ENCODE peak calls at places on chromosomes 12 and 14, in six cellular contexts. One of them, this sample, is unnamed.

GRCh38 chr12:73769337-73769736 is 768.3 kb upstream of the ATXN7L3B start:
- DNase-seq in HepG2: peak
- DNase-seq in HFFc6: no peak
- DNase-seq in stimulated activated CD8-positive, alpha-beta memory T cell treated with anti-CD3 and anti-CD28 coated beads, Interleukin-2, amount 100 ng/mL, for 1 hour: no peak
- DNase-seq in colonic mucosa: no peak
- DNase-seq in H1: no peak
- DNase-seq in this sample: no peak

GRCh38 chr12:88578821-88579518 is 1.3 kb downstream of the KITLG start:
- DNase-seq in colonic mucosa: peak
- DNase-seq in stimulated activated CD8-positive, alpha-beta memory T cell treated with anti-CD3 and anti-CD28 coated beads, Interleukin-2, amount 100 ng/mL, for 1 hour: no peak
- DNase-seq in HFFc6: peak
- DNase-seq in HepG2: peak
- DNase-seq in H1: peak
- DNase-seq in this sample: peak

GRCh38 chr12:110821917-110822316 is 24.9 kb upstream of the CCDC63 start:
- DNase-seq in colonic mucosa: no peak
- DNase-seq in HepG2: no peak
- DNase-seq in stimulated activated CD8-positive, alpha-beta memory T cell treated with anti-CD3 and anti-CD28 coated beads, Interleukin-2, amount 100 ng/mL, for 1 hour: no peak
- DNase-seq in H1: no peak
- DNase-seq in HFFc6: no peak
- DNase-seq in this sample: no peak

GRCh38 chr12:97148941-97149559 is 242.0 kb downstream of the NEDD1 start:
- DNase-seq in HFFc6: peak
- DNase-seq in H1: peak
- DNase-seq in HepG2: peak
- DNase-seq in stimulated activated CD8-positive, alpha-beta memory T cell treated with anti-CD3 and anti-CD28 coated beads, Interleukin-2, amount 100 ng/mL, for 1 hour: no peak
- DNase-seq in colonic mucosa: peak
- DNase-seq in this sample: peak

GRCh38 chr12:40138526-40138925 is 32.6 kb upstream of the SLC2A13 start:
- DNase-seq in colonic mucosa: no peak
- DNase-seq in stimulated activated CD8-positive, alpha-beta memory T cell treated with anti-CD3 and anti-CD28 coated beads, Interleukin-2, amount 100 ng/mL, for 1 hour: no peak
- DNase-seq in H1: no peak
- DNase-seq in HepG2: no peak
- DNase-seq in HFFc6: no peak
- DNase-seq in this sample: no peak

GRCh38 chr12:40947812-40948211 is 240.3 kb upstream of the PDZRN4 start:
- DNase-seq in colonic mucosa: no peak
- DNase-seq in stimulated activated CD8-positive, alpha-beta memory T cell treated with anti-CD3 and anti-CD28 coated beads, Interleukin-2, amount 100 ng/mL, for 1 hour: no peak
- DNase-seq in HepG2: no peak
- DNase-seq in H1: no peak
- DNase-seq in HFFc6: no peak
- DNase-seq in this sample: no peak

GRCh38 chr12:401235-402126 is at the start of gene CCDC77:
- DNase-seq in colonic mucosa: peak
- DNase-seq in HepG2: peak
- DNase-seq in stimulated activated CD8-positive, alpha-beta memory T cell treated with anti-CD3 and anti-CD28 coated beads, Interleukin-2, amount 100 ng/mL, for 1 hour: peak
- DNase-seq in HFFc6: peak
- DNase-seq in H1: peak
- DNase-seq in this sample: peak

GRCh38 chr12:80936353-80936641 is 1.4 kb downstream of the LIN7A start:
- DNase-seq in stimulated activated CD8-positive, alpha-beta memory T cell treated with anti-CD3 and anti-CD28 coated beads, Interleukin-2, amount 100 ng/mL, for 1 hour: no peak
- DNase-seq in colonic mucosa: no peak
- DNase-seq in HFFc6: peak
- DNase-seq in HepG2: no peak
- DNase-seq in H1: no peak
- DNase-seq in this sample: no peak

GRCh38 chr12:82756303-82756702 is 69.6 kb downstream of the TMTC2 start:
- DNase-seq in HepG2: no peak
- DNase-seq in stimulated activated CD8-positive, alpha-beta memory T cell treated with anti-CD3 and anti-CD28 coated beads, Interleukin-2, amount 100 ng/mL, for 1 hour: no peak
- DNase-seq in H1: no peak
- DNase-seq in HFFc6: no peak
- DNase-seq in colonic mucosa: no peak
- DNase-seq in this sample: no peak

GRCh38 chr14:20904393-20905029 is 13.3 kb downstream of the RNASE3 start:
- DNase-seq in colonic mucosa: no peak
- DNase-seq in H1: peak
- DNase-seq in HepG2: peak
- DNase-seq in HFFc6: no peak
- DNase-seq in stimulated activated CD8-positive, alpha-beta memory T cell treated with anti-CD3 and anti-CD28 coated beads, Interleukin-2, amount 100 ng/mL, for 1 hour: no peak
- DNase-seq in this sample: no peak

GRCh38 chr12:63151898-63152700 is 1.1 kb upstream of the AVPR1A start:
- DNase-seq in colonic mucosa: peak
- DNase-seq in HFFc6: peak
- DNase-seq in stimulated activated CD8-positive, alpha-beta memory T cell treated with anti-CD3 and anti-CD28 coated beads, Interleukin-2, amount 100 ng/mL, for 1 hour: no peak
- DNase-seq in HepG2: peak
- DNase-seq in H1: no peak
- DNase-seq in this sample: peak

GRCh38 chr12:100317371-100317770 is 39.5 kb upstream of the SLC17A8 start:
- DNase-seq in H1: no peak
- DNase-seq in stimulated activated CD8-positive, alpha-beta memory T cell treated with anti-CD3 and anti-CD28 coated beads, Interleukin-2, amount 100 ng/mL, for 1 hour: no peak
- DNase-seq in HFFc6: no peak
- DNase-seq in colonic mucosa: no peak
- DNase-seq in HepG2: no peak
- DNase-seq in this sample: no peak

GRCh38 chr12:44674866-44675265 is 201.2 kb downstream of the NELL2 start:
- DNase-seq in colonic mucosa: no peak
- DNase-seq in HFFc6: no peak
- DNase-seq in H1: no peak
- DNase-seq in stimulated activated CD8-positive, alpha-beta memory T cell treated with anti-CD3 and anti-CD28 coated beads, Interleukin-2, amount 100 ng/mL, for 1 hour: no peak
- DNase-seq in HepG2: no peak
- DNase-seq in this sample: no peak

GRCh38 chr14:36524874-36525745 is 5.1 kb upstream of the NKX2-1 start:
- DNase-seq in H1: peak
- DNase-seq in HepG2: peak
- DNase-seq in colonic mucosa: peak
- DNase-seq in HFFc6: no peak
- DNase-seq in stimulated activated CD8-positive, alpha-beta memory T cell treated with anti-CD3 and anti-CD28 coated beads, Interleukin-2, amount 100 ng/mL, for 1 hour: no peak
- DNase-seq in this sample: no peak

GRCh38 chr14:54845616-54846015 is 57.0 kb downstream of the GCH1 start:
- DNase-seq in H1: no peak
- DNase-seq in stimulated activated CD8-positive, alpha-beta memory T cell treated with anti-CD3 and anti-CD28 coated beads, Interleukin-2, amount 100 ng/mL, for 1 hour: no peak
- DNase-seq in HFFc6: no peak
- DNase-seq in HepG2: no peak
- DNase-seq in colonic mucosa: no peak
- DNase-seq in this sample: no peak

GRCh38 chr12:95601091-95601490 is 49.8 kb upstream of the USP44 start:
- DNase-seq in HepG2: no peak
- DNase-seq in stimulated activated CD8-positive, alpha-beta memory T cell treated with anti-CD3 and anti-CD28 coated beads, Interleukin-2, amount 100 ng/mL, for 1 hour: no peak
- DNase-seq in HFFc6: no peak
- DNase-seq in colonic mucosa: no peak
- DNase-seq in H1: no peak
- DNase-seq in this sample: no peak

GRCh38 chr12:2856051-2856450 is 788 bp downstream of the TEX52 start:
- DNase-seq in HepG2: no peak
- DNase-seq in stimulated activated CD8-positive, alpha-beta memory T cell treated with anti-CD3 and anti-CD28 coated beads, Interleukin-2, amount 100 ng/mL, for 1 hour: no peak
- DNase-seq in colonic mucosa: no peak
- DNase-seq in HFFc6: no peak
- DNase-seq in H1: no peak
- DNase-seq in this sample: peak

GRCh38 chr14:101961011-101961721 is 3.2 kb upstream of the DYNC1H1 start:
- DNase-seq in HFFc6: peak
- DNase-seq in H1: peak
- DNase-seq in colonic mucosa: peak
- DNase-seq in HepG2: peak
- DNase-seq in stimulated activated CD8-positive, alpha-beta memory T cell treated with anti-CD3 and anti-CD28 coated beads, Interleukin-2, amount 100 ng/mL, for 1 hour: peak
- DNase-seq in this sample: peak

GRCh38 chr12:43401096-43401495 is 150.9 kb downstream of the ADAMTS20 start:
- DNase-seq in H1: no peak
- DNase-seq in colonic mucosa: no peak
- DNase-seq in HFFc6: no peak
- DNase-seq in HepG2: no peak
- DNase-seq in stimulated activated CD8-positive, alpha-beta memory T cell treated with anti-CD3 and anti-CD28 coated beads, Interleukin-2, amount 100 ng/mL, for 1 hour: no peak
- DNase-seq in this sample: no peak

GRCh38 chr14:77186911-77187648 is 5.5 kb downstream of the TMEM63C start:
- DNase-seq in colonic mucosa: no peak
- DNase-seq in stimulated activated CD8-positive, alpha-beta memory T cell treated with anti-CD3 and anti-CD28 coated beads, Interleukin-2, amount 100 ng/mL, for 1 hour: no peak
- DNase-seq in HFFc6: no peak
- DNase-seq in H1: no peak
- DNase-seq in HepG2: no peak
- DNase-seq in this sample: peak

GRCh38 chr12:108559748-108560147 is 1.2 kb downstream of the SART3 start:
- DNase-seq in HFFc6: no peak
- DNase-seq in colonic mucosa: no peak
- DNase-seq in HepG2: no peak
- DNase-seq in stimulated activated CD8-positive, alpha-beta memory T cell treated with anti-CD3 and anti-CD28 coated beads, Interleukin-2, amount 100 ng/mL, for 1 hour: no peak
- DNase-seq in H1: no peak
- DNase-seq in this sample: no peak

GRCh38 chr14:54783660-54784015 is 119.0 kb downstream of the GCH1 start:
- DNase-seq in HFFc6: no peak
- DNase-seq in HepG2: no peak
- DNase-seq in stimulated activated CD8-positive, alpha-beta memory T cell treated with anti-CD3 and anti-CD28 coated beads, Interleukin-2, amount 100 ng/mL, for 1 hour: no peak
- DNase-seq in colonic mucosa: no peak
- DNase-seq in H1: no peak
- DNase-seq in this sample: no peak

GRCh38 chr12:20801035-20801434 is 9.5 kb upstream of the SLCO1B3 start:
- DNase-seq in HepG2: no peak
- DNase-seq in HFFc6: no peak
- DNase-seq in stimulated activated CD8-positive, alpha-beta memory T cell treated with anti-CD3 and anti-CD28 coated beads, Interleukin-2, amount 100 ng/mL, for 1 hour: no peak
- DNase-seq in colonic mucosa: no peak
- DNase-seq in H1: no peak
- DNase-seq in this sample: no peak

GRCh38 chr14:21796912-21797311 is 123.3 kb upstream of the OR4E1 start:
- DNase-seq in stimulated activated CD8-positive, alpha-beta memory T cell treated with anti-CD3 and anti-CD28 coated beads, Interleukin-2, amount 100 ng/mL, for 1 hour: no peak
- DNase-seq in colonic mucosa: no peak
- DNase-seq in HepG2: no peak
- DNase-seq in HFFc6: no peak
- DNase-seq in H1: no peak
- DNase-seq in this sample: no peak

GRCh38 chr14:76926521-76927251 is 100.5 kb downstream of the LRRC74A start:
- DNase-seq in HepG2: no peak
- DNase-seq in colonic mucosa: no peak
- DNase-seq in stimulated activated CD8-positive, alpha-beta memory T cell treated with anti-CD3 and anti-CD28 coated beads, Interleukin-2, amount 100 ng/mL, for 1 hour: no peak
- DNase-seq in H1: no peak
- DNase-seq in HFFc6: peak
- DNase-seq in this sample: no peak

GRCh38 chr12:25121110-25121509 is 73.8 kb downstream of the DNAI7 start:
- DNase-seq in HFFc6: no peak
- DNase-seq in HepG2: no peak
- DNase-seq in H1: no peak
- DNase-seq in stimulated activated CD8-positive, alpha-beta memory T cell treated with anti-CD3 and anti-CD28 coated beads, Interleukin-2, amount 100 ng/mL, for 1 hour: no peak
- DNase-seq in colonic mucosa: no peak
- DNase-seq in this sample: no peak

GRCh38 chr12:98741615-98742265 is 96.7 kb downstream of the APAF1 start:
- DNase-seq in H1: no peak
- DNase-seq in stimulated activated CD8-positive, alpha-beta memory T cell treated with anti-CD3 and anti-CD28 coated beads, Interleukin-2, amount 100 ng/mL, for 1 hour: no peak
- DNase-seq in HepG2: no peak
- DNase-seq in HFFc6: no peak
- DNase-seq in colonic mucosa: no peak
- DNase-seq in this sample: no peak

GRCh38 chr14:69922198-69922597 is 43.0 kb downstream of the SMOC1 start:
- DNase-seq in stimulated activated CD8-positive, alpha-beta memory T cell treated with anti-CD3 and anti-CD28 coated beads, Interleukin-2, amount 100 ng/mL, for 1 hour: no peak
- DNase-seq in HepG2: no peak
- DNase-seq in colonic mucosa: no peak
- DNase-seq in H1: no peak
- DNase-seq in HFFc6: no peak
- DNase-seq in this sample: no peak

GRCh38 chr12:124497039-124497438 is 70.4 kb downstream of the NCOR2 start:
- DNase-seq in HFFc6: peak
- DNase-seq in HepG2: no peak
- DNase-seq in stimulated activated CD8-positive, alpha-beta memory T cell treated with anti-CD3 and anti-CD28 coated beads, Interleukin-2, amount 100 ng/mL, for 1 hour: no peak
- DNase-seq in H1: no peak
- DNase-seq in colonic mucosa: no peak
- DNase-seq in this sample: no peak